ENCODE peak calls at places on chromosome 5, in nine cellular contexts. J is IMR-90, Z is nephron progenitor cell, X is AG10803, K is neural crest cell, S is T-helper 9 cell, U is iPS-NIHi11, C is hypothalamus, H is cardiac muscle cell. Q is an unnamed sample.
A peak's percentile ranks its signal among the peaks of the same experiment; 100 is the strongest.

GRCh38 chr5:114221807-114222206 is 140.1 kb upstream of the KCNN2 start:
- DNase-seq in S (no peak), K (no peak), U (no peak), Z (no peak), C (no peak), X (no peak), H (no peak), J (peak; percentile 50), Q (no peak)

GRCh38 chr5:108529381-108529780 is 147.5 kb upstream of the FBXL17 start:
- DNase-seq in K (no peak), C (no peak), U (no peak), H (peak; percentile 47), S (no peak), Z (no peak), X (peak; percentile 34), J (peak; percentile 82), Q (no peak)

GRCh38 chr5:119070828-119071572 is at the start of gene DMXL1:
- DNase-seq in U (peak; percentile 86), H (peak; percentile 99), Z (peak; percentile 98), S (peak; percentile 97), K (peak; percentile 97), C (peak; percentile 96), X (peak; percentile 99), J (peak; percentile 99), Q (peak; percentile 87)

GRCh38 chr5:168472329-168472728 is 13.9 kb upstream of the RARS1 start:
- DNase-seq in X (peak; percentile 95), H (peak; percentile 96), Z (no peak), U (no peak), J (peak; percentile 96), K (no peak), S (no peak), C (no peak), Q (no peak)

GRCh38 chr5:165310031-165310430 is 1804.6 kb downstream of the MAT2B start:
- DNase-seq in S (no peak), U (no peak), Z (no peak), K (no peak), C (no peak), J (no peak), X (no peak), H (no peak), Q (no peak)

GRCh38 chr5:135502836-135503520 is 32.8 kb downstream of the NEUROG1 start:
- DNase-seq in S (no peak), X (no peak), K (no peak), U (no peak), Z (no peak), J (no peak), C (no peak), H (no peak), Q (no peak)

GRCh38 chr5:72178910-72179815 is 71.9 kb downstream of the MAP1B start:
- DNase-seq in C (peak; percentile 29), H (peak; percentile 94), J (peak; percentile 91), S (no peak), U (peak; percentile 42), Z (no peak), X (peak; percentile 94), K (peak; percentile 50), Q (no peak)

GRCh38 chr5:169970911-169971436 is 9.3 kb downstream of the INSYN2B start:
- DNase-seq in X (peak; percentile 84), J (peak; percentile 82), U (no peak), S (no peak), Z (no peak), K (no peak), C (no peak), H (peak; percentile 74), Q (no peak)